ENCODE peak calls at places on chromosomes 13 and 19, in ten cellular contexts. M is T-helper 1 cell; R is thoracic aorta; D is heart left ventricle; K is dorsolateral prefrontal cortex; O is left colon; H is activated CD8-positive, alpha-beta T cell treated with anti-CD3 and anti-CD28 coated beads, Interleukin-2, amount 10 ng/mL, durations not matched to agents 7 days and 5 days; U is RCC 7860; J is breast epithelium; B is sciatic nerve. T is an unnamed sample.

GRCh38 chr19:1657632-1658445 is 5.4 kb upstream of the TCF3 start:
- DNase-seq in U (no peak), K (no peak), O (no peak), M (no peak), B (no peak), J (peak), R (no peak), H (no peak), D (no peak), T (no peak)

GRCh38 chr19:46115396-46116109 is 8.9 kb downstream of the IGFL3 start:
- DNase-seq in D (no peak), H (peak), J (no peak), R (no peak), K (no peak), O (no peak), B (no peak), M (no peak), U (peak), T (no peak)

GRCh38 chr13:93361703-93362102 is 135.1 kb downstream of the GPC6 start:
- DNase-seq in O (no peak), U (no peak), R (no peak), J (no peak), H (no peak), D (no peak), M (no peak), K (no peak), B (no peak), T (no peak)

GRCh38 chr13:46759861-46760260 is 37.1 kb downstream of the ESD start:
- DNase-seq in H (no peak), R (no peak), D (no peak), O (peak), M (no peak), B (no peak), K (no peak), U (no peak), J (no peak), T (no peak)

GRCh38 chr13:83184819-83185218 is 697.5 kb downstream of the SLITRK1 start:
- DNase-seq in B (no peak), J (no peak), U (no peak), R (no peak), D (no peak), O (no peak), K (no peak), M (no peak), H (no peak), T (no peak)

GRCh38 chr19:16645140-16645539 is 14.8 kb downstream of the SMIM7 start:
- DNase-seq in R (no peak), H (no peak), J (no peak), U (no peak), B (no peak), O (no peak), D (no peak), M (no peak), K (peak), T (no peak)

GRCh38 chr13:20461481-20461859 is 64.2 kb downstream of the CRYL1 start:
- DNase-seq in M (no peak), K (no peak), R (no peak), O (no peak), U (peak), J (no peak), H (no peak), B (no peak), D (no peak), T (no peak)

GRCh38 chr19:532578-533484 is 1.3 kb downstream of the CDC34 start:
- DNase-seq in R (no peak), B (peak), D (peak), J (peak), M (peak), K (peak), O (peak), H (peak), U (peak), T (peak)

GRCh38 chr13:51241720-51242119 is 19.5 kb downstream of the FAM124A start:
- DNase-seq in D (no peak), R (no peak), B (no peak), J (no peak), H (no peak), U (no peak), K (no peak), O (no peak), M (no peak), T (no peak)

T was measured in tibial nerve.